ENCODE peak calls at places on chromosomes 5 and 9, in four cellular contexts. S is lung; X is stimulated activated CD8-positive, alpha-beta memory T cell treated with anti-CD3 and anti-CD28 coated beads, Interleukin-12 subunit alpha, Interleukin-12 subunit beta, amount 100 ng/mL, for 4 hours; K is stomach. V is an unnamed sample.

GRCh38 chr5:160655717-160656116 is 196.3 kb downstream of the ATP10B start:
- DNase-seq in X (no peak), K (peak; percentile 62), S (no peak), V (no peak)

GRCh38 chr9:128899566-128900322 is 17.8 kb downstream of the LRRC8A start:
- DNase-seq in X (no peak), K (no peak), S (no peak), V (no peak)

GRCh38 chr9:124479947-124480620 is 27.1 kb downstream of the NR5A1 start:
- DNase-seq in X (no peak), S (no peak), K (no peak), V (no peak)

GRCh38 chr5:136194611-136195010 is 1.6 kb upstream of the SMIM32 start:
- DNase-seq in K (no peak), X (no peak), S (peak; percentile 20), V (no peak)

GRCh38 chr5:141777711-141778110 is 95.7 kb upstream of the ARAP3 start:
- DNase-seq in K (no peak), S (no peak), X (no peak), V (no peak)

GRCh38 chr5:139864716-139865483 is 69.3 kb downstream of the PSD2 start:
- DNase-seq in K (no peak), X (no peak), S (no peak), V (no peak)

GRCh38 chr9:107079589-107079988 is 203.5 kb upstream of the RAD23B start:
- DNase-seq in K (no peak), X (no peak), S (no peak), V (no peak)

GRCh38 chr5:59543826-59544442 is 349.6 kb downstream of the PDE4D start:
- DNase-seq in S (no peak), X (no peak), K (no peak), V (no peak)

GRCh38 chr5:1759378-1759970 is 40.2 kb downstream of the MRPL36 start:
- DNase-seq in X (no peak), K (peak; percentile 21), S (no peak), V (no peak)

GRCh38 chr5:145502906-145503305 is 332.2 kb downstream of the PRELID2 start:
- DNase-seq in K (no peak), X (no peak), S (no peak), V (no peak)

GRCh38 chr9:37643214-37643613 is 7.5 kb upstream of the FRMPD1 start:
- DNase-seq in X (no peak), S (no peak), K (no peak), V (no peak)

GRCh38 chr9:72396247-72397091 is 31.5 kb upstream of the ZFAND5 start:
- DNase-seq in S (peak; percentile 34), K (no peak), X (no peak), V (no peak)

GRCh38 chr9:132857601-132858342 is 20.3 kb downstream of the AK8 start:
- DNase-seq in K (no peak), S (no peak), X (no peak), V (no peak)

GRCh38 chr5:134905246-134905996 is 490 bp downstream of the PCBD2 start:
- DNase-seq in K (peak; percentile 58), S (peak; percentile 28), X (peak; percentile 39), V (no peak)

GRCh38 chr5:178460598-178461425 is 129.4 kb downstream of the COL23A1 start:
- DNase-seq in S (peak; percentile 81), K (peak; percentile 77), X (no peak), V (peak; percentile 66)

GRCh38 chr9:16319646-16320045 is 550.8 kb downstream of the BNC2 start:
- DNase-seq in S (no peak), K (no peak), X (no peak), V (no peak)

GRCh38 chr9:4034404-4034803 is 265.5 kb downstream of the GLIS3 start:
- DNase-seq in S (no peak), K (no peak), X (no peak), V (no peak)

GRCh38 chr5:111583761-111584203 is 71.4 kb upstream of the STARD4 start:
- DNase-seq in X (no peak), S (no peak), K (no peak), V (no peak)

GRCh38 chr9:136700959-136701664 is 11.3 kb upstream of the DIPK1B start:
- DNase-seq in S (no peak), X (peak; percentile 21), K (no peak), V (peak; percentile 71)

GRCh38 chr5:204966-205670 is 12.8 kb downstream of the CCDC127 start:
- DNase-seq in S (no peak), K (no peak), X (no peak), V (no peak)

GRCh38 chr9:132669329-132669635 is 501 bp downstream of the DDX31 start:
- DNase-seq in K (no peak), S (no peak), X (no peak), V (no peak)

GRCh38 chr9:134936762-134937555 is 19.2 kb upstream of the FCN1 start:
- DNase-seq in S (no peak), X (no peak), K (no peak), V (no peak)

GRCh38 chr5:14967166-14967565 is 95.6 kb upstream of the ANKH start:
- DNase-seq in X (no peak), K (no peak), S (no peak), V (no peak)

GRCh38 chr5:14745188-14745563 is 80.7 kb downstream of the OTULIN start:
- DNase-seq in X (no peak), K (no peak), S (no peak), V (no peak)

GRCh38 chr9:21677834-21678233 is 124.6 kb upstream of the MTAP start:
- DNase-seq in K (no peak), X (no peak), S (no peak), V (no peak)

GRCh38 chr5:179792612-179793469 is 945 bp upstream of the LTC4S start:
- DNase-seq in K (no peak), X (no peak), S (no peak), V (no peak)

V was measured in activated naive CD4-positive, alpha-beta T cell treated with anti-CD3 and anti-CD28 coated beads, Interleukin-2, amount 50 U/mL, for 72 hours.